ENCODE peak calls at places on chromosomes 13 and 19, in nine cellular contexts. J, P, M, N, Q, B, U, Z and C are unnamed samples.

GRCh38 chr19:38734426-38735256 is 9.6 kb downstream of the CAPN12 start:
- DNase-seq in M (peak), N (peak), Q (no peak), Z (peak), P (no peak), U (no peak), B (no peak), J (no peak), C (no peak)

GRCh38 chr19:38686530-38686888 is 39.1 kb downstream of the ACTN4 start:
- DNase-seq in Z (peak), M (no peak), B (no peak), J (no peak), Q (peak), U (no peak), P (no peak), N (peak), C (no peak)

GRCh38 chr19:2867025-2867991 is at the start of gene ZNF556:
- DNase-seq in Q (no peak), J (no peak), N (no peak), M (no peak), U (peak), P (peak), Z (no peak), B (no peak), C (no peak)

GRCh38 chr13:97310809-97311436 is 88.8 kb downstream of the MBNL2 start:
- DNase-seq in Q (no peak), B (no peak), Z (no peak), N (no peak), U (no peak), J (no peak), P (no peak), M (no peak), C (no peak)

GRCh38 chr19:47228168-47228936 is 2.6 kb downstream of the BBC3 start:
- DNase-seq in B (no peak), N (no peak), Z (no peak), P (peak), Q (peak), J (peak), M (peak), U (peak), C (no peak)

GRCh38 chr13:65300220-65300619 is 1929.9 kb downstream of the PCDH9 start:
- DNase-seq in N (no peak), Z (no peak), U (no peak), J (no peak), P (no peak), Q (no peak), B (no peak), M (no peak), C (no peak)

GRCh38 chr19:42121036-42121621 is 11.1 kb downstream of the POU2F2 start:
- DNase-seq in U (no peak), B (no peak), P (no peak), J (no peak), M (no peak), Q (no peak), N (no peak), Z (no peak), C (no peak)

GRCh38 chr19:49340069-49340864 is 5.1 kb downstream of the CD37 start:
- DNase-seq in M (peak), J (peak), N (peak), Z (no peak), P (no peak), B (no peak), U (peak), Q (no peak), C (peak)

GRCh38 chr19:51372021-51372648 is 319 bp downstream of the NKG7 start:
- DNase-seq in M (no peak), Q (no peak), U (no peak), N (no peak), Z (no peak), B (no peak), J (no peak), P (no peak), C (no peak)

GRCh38 chr13:39263033-39263432 is 224.8 kb downstream of the NHLRC3 start:
- DNase-seq in N (peak), Z (no peak), B (peak), P (peak), J (peak), Q (no peak), U (peak), M (no peak), C (no peak)

GRCh38 chr19:22617614-22618325 is 16.4 kb upstream of the ZNF492 start:
- DNase-seq in J (no peak), P (no peak), B (no peak), U (no peak), M (no peak), N (no peak), Z (no peak), Q (no peak), C (no peak)

GRCh38 chr13:48555441-48555840 is 22.6 kb upstream of the RCBTB2 start:
- DNase-seq in B (no peak), Q (no peak), M (no peak), J (no peak), P (no peak), Z (no peak), N (no peak), U (no peak), C (no peak)

GRCh38 chr13:45492538-45492937 is 27.8 kb downstream of the COG3 start:
- DNase-seq in U (no peak), N (no peak), J (peak), Z (no peak), M (no peak), B (no peak), Q (no peak), P (no peak), C (no peak)

GRCh38 chr13:113651511-113652403 is 6.2 kb downstream of the ATP4B start:
- DNase-seq in P (no peak), N (no peak), Q (no peak), M (peak), Z (no peak), B (no peak), J (no peak), U (no peak), C (no peak)

GRCh38 chr13:32309812-32310706 is 5.1 kb downstream of the ZAR1L start:
- DNase-seq in P (no peak), J (peak), Q (no peak), Z (peak), U (no peak), M (no peak), N (peak), B (peak), C (no peak)

GRCh38 chr13:74825170-74825948 is 656.6 kb downstream of the TBC1D4 start:
- DNase-seq in Q (no peak), M (no peak), P (peak), Z (no peak), J (peak), B (no peak), U (no peak), N (no peak), C (no peak)

GRCh38 chr19:23957660-23958281 is 43.1 kb downstream of the ZNF726 start:
- DNase-seq in J (peak), P (peak), U (no peak), N (no peak), B (no peak), Z (no peak), M (no peak), Q (no peak), C (no peak)

GRCh38 chr13:40406405-40407138 is 259.9 kb downstream of the FOXO1 start:
- DNase-seq in B (no peak), Q (no peak), Z (no peak), M (no peak), U (no peak), P (peak), J (peak), N (no peak), C (peak)

GRCh38 chr19:32817913-32818476 is 51.6 kb downstream of the SLC7A9 start:
- DNase-seq in B (no peak), P (no peak), M (no peak), Z (no peak), J (no peak), N (no peak), Q (no peak), U (no peak), C (no peak)

GRCh38 chr13:25165664-25166063 is 6.4 kb downstream of the AMER2 start:
- DNase-seq in Z (no peak), U (no peak), M (no peak), N (no peak), B (no peak), J (no peak), Q (no peak), P (no peak), C (peak)

GRCh38 chr13:113669231-113669870 is 2.3 kb downstream of the GRK1 start:
- DNase-seq in B (no peak), J (no peak), Q (no peak), M (peak), P (no peak), U (no peak), N (no peak), Z (no peak), C (no peak)

GRCh38 chr19:39474139-39474620 is 6.5 kb upstream of the TIMM50 start:
- DNase-seq in Q (peak), U (peak), J (peak), Z (no peak), B (peak), M (peak), P (peak), N (no peak), C (no peak)

GRCh38 chr13:25890671-25891212 is 161.1 kb downstream of the SHISA2 start:
- DNase-seq in N (no peak), P (no peak), M (no peak), B (no peak), Z (no peak), J (peak), Q (no peak), U (no peak), C (no peak)

GRCh38 chr13:110663044-110663443 is 42.9 kb downstream of the CARS2 start:
- DNase-seq in B (no peak), Q (no peak), J (no peak), M (no peak), Z (no peak), P (no peak), N (no peak), U (no peak), C (no peak)

GRCh38 chr13:33076451-33076992 is 60.3 kb downstream of the KL start:
- DNase-seq in Z (no peak), U (no peak), B (no peak), J (no peak), P (no peak), M (no peak), Q (no peak), N (no peak), C (no peak)

GRCh38 chr19:4449022-4449825 is 8.4 kb downstream of the UBXN6 start:
- DNase-seq in Q (no peak), B (no peak), M (no peak), N (no peak), P (no peak), U (no peak), J (no peak), Z (no peak), C (no peak)

GRCh38 chr13:28204690-28205443 is 66.5 kb downstream of the PAN3 start:
- DNase-seq in Z (no peak), N (peak), P (no peak), Q (no peak), B (peak), U (no peak), J (no peak), M (no peak), C (no peak)

GRCh38 chr13:25213716-25214115 is 41.6 kb upstream of the AMER2 start:
- DNase-seq in N (no peak), P (no peak), M (no peak), Z (no peak), B (no peak), J (no peak), Q (no peak), U (no peak), C (no peak)

GRCh38 chr13:77213644-77214043 is 113.2 kb downstream of the MYCBP2 start:
- DNase-seq in Z (no peak), Q (no peak), J (peak), B (no peak), P (no peak), M (no peak), N (no peak), U (no peak), C (no peak)

GRCh38 chr19:16417660-16418596 is 53.8 kb downstream of the EPS15L1 start:
- DNase-seq in U (peak), J (peak), N (no peak), Z (no peak), B (peak), M (peak), P (peak), Q (peak), C (no peak)

GRCh38 chr13:101621099-101621498 is 168.6 kb downstream of the ITGBL1 start:
- DNase-seq in N (no peak), M (no peak), Z (no peak), P (no peak), J (no peak), B (no peak), U (no peak), Q (no peak), C (no peak)

GRCh38 chr19:48683349-48683748 is 10.5 kb upstream of the NTN5 start:
- DNase-seq in B (peak), U (peak), Q (peak), Z (no peak), J (peak), P (no peak), N (no peak), M (no peak), C (no peak)

GRCh38 chr19:49916839-49917733 is 11.9 kb upstream of the ATF5 start:
- DNase-seq in B (no peak), N (no peak), J (no peak), M (peak), Z (peak), P (no peak), U (no peak), Q (no peak), C (no peak)

GRCh38 chr13:77460195-77460594 is 75.3 kb upstream of the SCEL start:
- DNase-seq in Z (peak), M (no peak), P (no peak), J (no peak), U (peak), B (no peak), N (no peak), Q (no peak), C (no peak)

GRCh38 chr19:860481-861098 is 1.1 kb downstream of the CFD start:
- DNase-seq in U (peak), J (peak), B (no peak), Q (peak), M (peak), Z (peak), P (no peak), N (no peak), C (peak)

GRCh38 chr13:50085063-50085462 is 69.8 kb downstream of the KCNRG start:
- DNase-seq in U (no peak), Q (no peak), M (no peak), J (peak), P (no peak), N (no peak), B (no peak), Z (no peak), C (no peak)

GRCh38 chr13:79547821-79548220 is 66.9 kb downstream of the NDFIP2 start:
- DNase-seq in Q (no peak), N (no peak), Z (no peak), J (no peak), B (no peak), P (no peak), M (no peak), U (no peak), C (no peak)

GRCh38 chr13:85806553-85807175 is 7.4 kb upstream of the SLITRK6 start:
- DNase-seq in U (no peak), J (peak), P (peak), Q (no peak), M (no peak), B (no peak), N (peak), Z (no peak), C (no peak)